ENCODE peak calls at places on chromosomes 7 and 10, in eight cellular contexts. N is A172, E is NCI-H1105, C is T-helper 1 cell, Z is thoracic aorta, A is T follicular helper cell, V is KG1, K is upper lobe of right lung. P is an unnamed sample.

GRCh38 chr7:103989200-103989784 is at the start of gene RELN:
- DNase-seq in E (peak; percentile 49), K (no peak), V (no peak), N (no peak), C (no peak), Z (no peak), A (no peak), P (peak; percentile 36)

GRCh38 chr7:16940777-16941176 is 59.0 kb upstream of the AGR3 start:
- DNase-seq in A (no peak), V (no peak), N (no peak), K (no peak), E (no peak), C (no peak), Z (no peak), P (no peak)

GRCh38 chr10:124539935-124540641 is 78.5 kb downstream of the LHPP start:
- DNase-seq in V (peak; percentile 13), Z (no peak), N (no peak), A (peak; percentile 55), E (no peak), K (peak; percentile 74), C (peak; percentile 57), P (peak; percentile 85)

GRCh38 chr10:62715383-62715782 is 89.1 kb upstream of the ADO start:
- DNase-seq in Z (no peak), K (no peak), C (no peak), V (no peak), A (no peak), N (no peak), E (no peak), P (no peak)

GRCh38 chr7:104862719-104863118 is 151.3 kb upstream of the KMT2E start:
- DNase-seq in A (no peak), E (no peak), C (no peak), K (no peak), N (peak; percentile 16), Z (no peak), V (no peak), P (peak; percentile 28)

GRCh38 chr7:135538387-135538786 is 19.3 kb upstream of the NUP205 start:
- DNase-seq in A (no peak), N (no peak), C (no peak), Z (no peak), K (no peak), V (no peak), E (no peak), P (no peak)

GRCh38 chr7:94286111-94286510 is 108.6 kb upstream of the COL1A2 start:
- DNase-seq in E (no peak), A (no peak), K (no peak), N (no peak), V (no peak), C (no peak), Z (no peak), P (no peak)

GRCh38 chr7:112898432-112899290 is 108.5 kb upstream of the TMEM168 start:
- DNase-seq in C (no peak), E (peak; percentile 46), A (no peak), V (no peak), K (no peak), Z (no peak), N (peak; percentile 73), P (peak; percentile 60)

GRCh38 chr7:2017483-2017891 is 215.3 kb downstream of the MAD1L1 start:
- DNase-seq in N (no peak), A (no peak), K (no peak), E (no peak), C (peak; percentile 4), V (no peak), Z (no peak), P (no peak)

GRCh38 chr10:68111580-68111979 is 2.3 kb downstream of the MYPN start:
- DNase-seq in N (no peak), C (no peak), V (no peak), E (no peak), K (no peak), A (no peak), Z (no peak), P (no peak)

GRCh38 chr7:154688952-154689351 is 314.0 kb downstream of the PAXIP1 start:
- DNase-seq in N (no peak), Z (no peak), K (no peak), A (no peak), E (no peak), V (no peak), C (no peak), P (no peak)

GRCh38 chr7:280461-280860 is 9.5 kb upstream of the FOXL3 start:
- DNase-seq in A (no peak), E (no peak), K (no peak), N (no peak), C (no peak), Z (no peak), V (no peak), P (no peak)

GRCh38 chr7:132465516-132465915 is 110.8 kb downstream of the PLXNA4 start:
- DNase-seq in V (no peak), A (no peak), Z (no peak), N (no peak), E (no peak), K (no peak), C (no peak), P (no peak)

GRCh38 chr10:43963793-43964425 is 315.2 kb upstream of the ZNF32 start:
- DNase-seq in N (no peak), K (peak; percentile 57), C (no peak), Z (no peak), E (no peak), A (no peak), V (no peak), P (no peak)